ENCODE peak calls at places on chromosomes 4 and X, in seven cellular contexts. H is fibroblast of the aortic adventitia, J is HL-60, U is left lung, S is fibroblast of mammary gland, W is heart left ventricle, I is psoas muscle. B is an unnamed sample.

GRCh38 chrX:57951666-57952319 is 41.5 kb upstream of the ZXDA start:
- DNase-seq in H (no peak), J (no peak), U (no peak), S (no peak), W (peak), I (peak), B (no peak)

GRCh38 chrX:70219938-70220764 is 14.3 kb upstream of the AWAT1 start:
- DNase-seq in H (peak), J (no peak), U (no peak), S (peak), W (no peak), I (no peak), B (peak)

GRCh38 chr4:183533698-183534097 is 28.8 kb downstream of the ING2 start:
- DNase-seq in H (no peak), J (no peak), U (no peak), S (no peak), W (no peak), I (no peak), B (no peak)

GRCh38 chr4:3208826-3209225 is 40.1 kb upstream of the MSANTD1 start:
- DNase-seq in H (no peak), J (no peak), U (no peak), S (no peak), W (no peak), I (peak), B (no peak)

GRCh38 chr4:155371432-155372043 is 5.2 kb downstream of the MAP9 start:
- DNase-seq in H (peak), J (no peak), U (no peak), S (peak), W (no peak), I (no peak), B (peak)

GRCh38 chrX:149493567-149494562 is 11.2 kb downstream of the IDS start:
- DNase-seq in H (no peak), J (no peak), U (peak), S (peak), W (peak), I (no peak), B (no peak)

GRCh38 chr4:4323705-4324534 is 33.9 kb downstream of the ZBTB49 start:
- DNase-seq in H (peak), J (no peak), U (no peak), S (no peak), W (no peak), I (no peak), B (peak)

GRCh38 chr4:139367421-139368090 is 65.3 kb upstream of the NDUFC1 start:
- DNase-seq in H (peak), J (no peak), U (no peak), S (peak), W (no peak), I (no peak), B (peak)

GRCh38 chr4:87219648-87220093 is 747 bp downstream of the KLHL8 start:
- DNase-seq in H (no peak), J (no peak), U (peak), S (peak), W (peak), I (peak), B (peak)

GRCh38 chrX:54248309-54248708 is 65.3 kb upstream of the FAM120C start:
- DNase-seq in H (peak), J (no peak), U (no peak), S (peak), W (no peak), I (no peak), B (peak)

GRCh38 chr4:3303840-3304715 is 11.3 kb downstream of the RGS12 start:
- DNase-seq in H (no peak), J (no peak), U (no peak), S (no peak), W (no peak), I (no peak), B (no peak)

GRCh38 chr4:128979934-128980333 is 113.4 kb downstream of the SCLT1 start:
- DNase-seq in H (peak), J (peak), U (no peak), S (peak), W (no peak), I (no peak), B (peak)

GRCh38 chr4:95267081-95267480 is 281.7 kb downstream of the UNC5C start:
- DNase-seq in H (peak), J (no peak), U (no peak), S (peak), W (no peak), I (no peak), B (peak)

GRCh38 chr4:83546796-83547195 is 10.9 kb downstream of the GPAT3 start:
- DNase-seq in H (no peak), J (no peak), U (no peak), S (no peak), W (no peak), I (no peak), B (no peak)

GRCh38 chr4:7344650-7345049 is 90.1 kb downstream of the PSAPL1 start:
- DNase-seq in H (no peak), J (no peak), U (no peak), S (no peak), W (no peak), I (no peak), B (no peak)

GRCh38 chr4:69781458-69782418 is 21.3 kb upstream of the SULT1B1 start:
- DNase-seq in H (no peak), J (no peak), U (no peak), S (no peak), W (no peak), I (no peak), B (no peak)

GRCh38 chr4:43132010-43132582 is 239.6 kb downstream of the GRXCR1 start:
- DNase-seq in H (peak), J (peak), U (peak), S (peak), W (peak), I (no peak), B (peak)

GRCh38 chr4:100742045-100742444 is 224.2 kb upstream of the EMCN start:
- DNase-seq in H (peak), J (no peak), U (no peak), S (peak), W (no peak), I (no peak), B (peak)

GRCh38 chrX:10054396-10054795 is 87.2 kb downstream of the CLDN34 start:
- DNase-seq in H (no peak), J (no peak), U (no peak), S (no peak), W (no peak), I (no peak), B (no peak)

GRCh38 chrX:10597871-10598270 is 22.5 kb downstream of the MID1 start:
- DNase-seq in H (no peak), J (no peak), U (no peak), S (peak), W (no peak), I (no peak), B (peak)

GRCh38 chr4:110128092-110128989 is 70.1 kb downstream of the ELOVL6 start:
- DNase-seq in H (no peak), J (no peak), U (no peak), S (no peak), W (no peak), I (no peak), B (no peak)

GRCh38 chr4:178602833-178603232 is 1160.6 kb upstream of the AGA start:
- DNase-seq in H (no peak), J (no peak), U (no peak), S (no peak), W (no peak), I (no peak), B (no peak)

GRCh38 chr4:178598672-178599071 is 1156.4 kb upstream of the AGA start:
- DNase-seq in H (no peak), J (no peak), U (no peak), S (no peak), W (no peak), I (no peak), B (no peak)

GRCh38 chr4:178599521-178599920 is 1157.3 kb upstream of the AGA start:
- DNase-seq in H (no peak), J (no peak), U (no peak), S (no peak), W (no peak), I (no peak), B (no peak)
- TF ChIP-seq CTCF in H (no peak), J (no peak), U (no peak), S (no peak), W (no peak), I (no peak), B (no peak)

GRCh38 chr4:70839537-70840093 is at the start of gene GRSF1:
- DNase-seq in H (peak), J (peak), U (peak), S (peak), W (peak), I (peak), B (peak)
- TF ChIP-seq CTCF in H (no peak), J (no peak), U (no peak), S (no peak), W (no peak), I (peak), B (no peak)

GRCh38 chr4:36722986-36723385 is 441.6 kb downstream of the DTHD1 start:
- DNase-seq in H (no peak), J (no peak), U (no peak), S (no peak), W (no peak), I (no peak), B (no peak)
- TF ChIP-seq CTCF in H (no peak), J (no peak), U (no peak), S (no peak), W (no peak), I (no peak), B (no peak)

GRCh38 chr4:166896254-166896653 is 338.0 kb downstream of the SPOCK3 start:
- DNase-seq in H (no peak), J (no peak), U (no peak), S (no peak), W (no peak), I (no peak), B (peak)

DNA sequence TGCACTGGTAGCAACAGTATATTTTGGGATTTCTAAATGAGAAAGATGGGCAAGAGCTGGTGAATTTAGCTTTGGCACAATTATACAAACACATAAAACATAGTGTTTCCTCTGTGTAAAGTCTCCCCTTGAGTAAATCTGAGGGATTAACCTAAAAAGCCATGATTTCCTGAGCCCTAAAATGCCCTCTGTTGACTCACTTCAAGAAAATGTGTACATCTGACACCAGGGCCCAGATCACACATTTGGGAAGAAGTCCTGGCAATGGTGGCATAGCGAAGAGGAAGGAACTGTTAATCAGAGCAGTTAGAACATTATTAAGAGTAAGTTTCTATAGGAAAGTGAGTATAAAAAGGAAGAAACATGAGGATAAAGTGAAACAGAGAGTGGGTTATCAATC is 338.5 kb downstream of the SPOCK3 start:
- DNase-seq in H (no peak), J (no peak), U (no peak), S (no peak), W (no peak), I (no peak), B (no peak)
- TF ChIP-seq CTCF in H (no peak), J (no peak), U (no peak), S (no peak), W (no peak), I (no peak), B (no peak)

DNA sequence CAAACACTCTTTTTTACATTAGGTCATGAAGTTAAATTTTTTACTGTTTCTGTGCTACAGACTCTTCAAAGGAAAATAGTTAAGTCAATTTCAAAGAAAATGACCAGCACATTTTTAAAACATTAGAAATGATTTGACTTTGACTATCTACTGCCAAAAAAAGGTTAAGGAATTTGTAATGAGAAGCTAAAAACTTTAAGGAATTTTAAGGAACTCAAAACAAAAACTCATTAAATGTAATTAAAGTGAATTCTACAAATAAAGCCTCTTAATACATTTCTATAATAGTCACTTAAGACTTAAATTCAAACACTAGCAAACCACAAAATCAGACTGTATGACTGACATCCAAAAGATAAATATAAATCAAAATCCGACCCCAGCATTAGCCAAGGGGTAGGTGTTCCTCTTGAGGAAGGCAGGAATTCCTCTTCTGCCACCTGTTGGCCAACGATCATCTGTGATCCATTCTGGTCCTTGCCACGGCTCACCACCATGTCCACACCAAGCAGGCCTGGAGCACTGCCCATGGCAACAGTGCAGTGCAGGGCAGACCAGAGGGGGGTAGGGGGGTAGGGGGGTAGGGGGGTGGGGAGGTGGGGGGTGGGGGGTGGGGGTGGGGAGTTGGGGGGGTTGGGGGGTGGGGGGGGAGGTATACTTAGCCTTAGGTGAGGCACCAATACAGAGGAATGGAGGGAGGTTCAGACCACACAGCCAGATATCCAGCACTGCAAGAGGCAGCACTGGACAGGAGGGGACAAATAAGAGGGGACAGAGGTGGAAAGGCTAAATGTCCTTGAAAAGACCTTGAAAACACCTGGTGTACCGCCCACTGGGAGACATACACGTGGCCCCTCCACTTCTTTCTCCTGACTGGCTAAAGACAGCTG is 287.4 kb downstream of the CHIC1 start:
- DNase-seq in H (peak), J (no peak), U (peak), S (peak), W (peak), I (peak), B (peak)
- TF ChIP-seq CTCF in H (peak), J (no peak), U (no peak), S (peak), W (no peak), I (no peak), B (peak)

GRCh38 chr4:36351082-36351666 is 69.8 kb downstream of the DTHD1 start:
- DNase-seq in H (peak), J (no peak), U (peak), S (peak), W (peak), I (peak), B (peak)
- TF ChIP-seq CTCF in H (peak), J (peak), U (peak), S (peak), W (peak), I (peak), B (peak)

DNA sequence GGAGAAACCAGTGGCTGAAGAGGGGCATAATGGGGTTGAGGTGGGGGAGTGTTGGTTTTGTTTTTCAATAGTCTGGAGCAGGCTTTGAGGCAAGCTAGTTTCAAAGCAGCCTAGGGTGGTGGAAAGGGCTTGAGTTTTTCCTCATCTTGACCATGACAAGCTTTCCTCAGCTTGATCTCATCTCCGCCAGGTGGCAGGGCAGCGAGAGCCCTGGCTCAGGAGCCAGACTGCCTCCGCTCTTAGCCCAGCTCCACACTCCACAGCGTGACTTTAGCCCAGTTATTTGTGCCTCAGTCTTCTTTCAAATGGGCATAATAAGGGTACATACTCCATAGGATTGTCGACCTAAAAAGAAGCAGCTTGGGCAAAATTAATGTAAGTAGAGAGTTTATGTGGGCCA is 29.9 kb upstream of the SOWAHD start:
- DNase-seq in H (no peak), J (no peak), U (no peak), S (no peak), W (no peak), I (no peak), B (no peak)
- TF ChIP-seq CTCF in H (no peak), J (no peak), U (no peak), S (no peak), W (no peak), I (no peak), B (no peak)

GRCh38 chr4:185637162-185637875 is 102.0 kb upstream of the PDLIM3 start:
- DNase-seq in H (no peak), J (no peak), U (peak), S (peak), W (no peak), I (no peak), B (no peak)

GRCh38 chr4:185638548-185639301 is 103.4 kb upstream of the PDLIM3 start:
- DNase-seq in H (no peak), J (no peak), U (no peak), S (peak), W (peak), I (peak), B (peak)

GRCh38 chr4:185638093-185638492 is 102.8 kb upstream of the PDLIM3 start:
- DNase-seq in H (no peak), J (no peak), U (no peak), S (no peak), W (no peak), I (no peak), B (no peak)

GRCh38 chr4:185634066-185634652 is 98.9 kb upstream of the PDLIM3 start:
- DNase-seq in H (no peak), J (peak), U (no peak), S (peak), W (no peak), I (no peak), B (peak)
- TF ChIP-seq CTCF in H (peak), J (peak), U (peak), S (peak), W (peak), I (peak), B (peak)

GRCh38 chr4:13627606-13628301 is at the start of gene BOD1L1:
- DNase-seq in H (peak), J (peak), U (peak), S (peak), W (peak), I (peak), B (peak)
- TF ChIP-seq CTCF in H (peak), J (no peak), U (peak), S (peak), W (no peak), I (peak), B (peak)

GRCh38 chr4:162535121-162535520 is 371.3 kb upstream of the FSTL5 start:
- DNase-seq in H (no peak), J (no peak), U (no peak), S (no peak), W (no peak), I (no peak), B (no peak)
- TF ChIP-seq CTCF in H (no peak), J (no peak), U (no peak), S (no peak), W (no peak), I (no peak), B (no peak)

B was measured in fibroblast of pulmonary artery.